ENCODE peak calls at places on chromosomes 2 and 18, in eight cellular contexts. H is fibroblast of the aortic adventitia; P is neuronal stem cell; F is GM23338; U is bronchial epithelial cell; Y is type B pancreatic cell; G is testis; C is activated CD4-positive, alpha-beta T cell treated with anti-CD3 and anti-CD28 coated beads for 24 hours. L is an unnamed sample.

GRCh38 chr2:674319-674985 is 2.8 kb downstream of the TMEM18 start:
- DNase-seq in P (no peak), F (no peak), C (no peak), Y (no peak), G (no peak), H (peak), U (no peak), L (no peak)

GRCh38 chr18:35231052-35231451 is 9.8 kb upstream of the ZNF397 start:
- DNase-seq in P (peak), Y (peak), U (peak), H (peak), G (peak), F (peak), C (peak), L (peak)

GRCh38 chr2:112181571-112182290 is 43.5 kb downstream of the FBLN7 start:
- DNase-seq in G (no peak), C (peak), P (no peak), H (no peak), Y (no peak), U (no peak), F (peak), L (no peak)

GRCh38 chr18:58313491-58314032 is 269.5 kb downstream of the NEDD4L start:
- DNase-seq in P (no peak), F (no peak), C (no peak), H (no peak), U (peak), Y (no peak), G (no peak), L (no peak)

GRCh38 chr2:12702661-12703121 is 14.0 kb upstream of the TRIB2 start:
- DNase-seq in U (peak), G (no peak), C (no peak), Y (no peak), F (no peak), H (peak), P (no peak), L (no peak)

GRCh38 chr2:69200107-69200520 is 186.9 kb downstream of the GFPT1 start:
- DNase-seq in C (no peak), U (no peak), F (no peak), G (peak), Y (no peak), H (peak), P (no peak), L (no peak)

GRCh38 chr2:194445226-194445625 is 1211.8 kb upstream of the SLC39A10 start:
- DNase-seq in H (no peak), U (no peak), G (no peak), Y (no peak), P (no peak), C (no peak), F (no peak), L (no peak)

GRCh38 chr2:8514748-8515389 is 167.0 kb upstream of the ID2 start:
- DNase-seq in P (no peak), U (no peak), G (no peak), H (no peak), Y (no peak), F (no peak), C (peak), L (no peak)

GRCh38 chr2:74738586-74738985 is 84.5 kb downstream of the SEMA4F start:
- DNase-seq in Y (no peak), P (no peak), H (no peak), G (no peak), F (no peak), C (no peak), U (no peak), L (no peak)

GRCh38 chr2:231369580-231370428 is 25.7 kb upstream of the B3GNT7 start:
- DNase-seq in P (no peak), F (peak), H (no peak), Y (no peak), G (no peak), U (no peak), C (no peak), L (no peak)

GRCh38 chr18:295756-296155 is 27.9 kb upstream of the THOC1 start:
- DNase-seq in F (no peak), U (no peak), P (no peak), G (no peak), H (peak), C (no peak), Y (no peak), L (no peak)

GRCh38 chr2:223944166-223944703 is 900 bp downstream of the WDFY1 start:
- DNase-seq in Y (peak), C (no peak), F (peak), P (peak), U (no peak), H (no peak), G (peak), L (peak)

GRCh38 chr2:10659898-10660568 is 29.7 kb downstream of the NOL10 start:
- DNase-seq in H (peak), C (peak), Y (no peak), U (peak), P (peak), F (peak), G (peak), L (peak)

GRCh38 chr2:26203906-26204305 is 31.0 kb downstream of the GAREM2 start:
- DNase-seq in G (no peak), Y (no peak), F (no peak), P (no peak), C (no peak), U (no peak), H (no peak), L (no peak)

GRCh38 chr2:222404126-222404891 is 20.0 kb upstream of the SGPP2 start:
- DNase-seq in F (no peak), C (no peak), H (no peak), G (peak), U (no peak), P (no peak), Y (no peak), L (no peak)

GRCh38 chr2:190842606-190843104 is 38.0 kb upstream of the GLS start:
- DNase-seq in H (no peak), F (no peak), Y (no peak), G (no peak), C (no peak), P (no peak), U (no peak), L (no peak)

GRCh38 chr2:218964041-218964771 is 4.7 kb downstream of the CDK5R2 start:
- DNase-seq in F (peak), U (peak), H (peak), C (no peak), P (no peak), G (no peak), Y (no peak), L (no peak)

GRCh38 chr18:11565716-11566115 is 43.7 kb upstream of the SLC35G4 start:
- DNase-seq in U (no peak), H (no peak), G (no peak), F (no peak), C (no peak), Y (no peak), P (no peak), L (no peak)

GRCh38 chr2:11175293-11175795 is 20.1 kb downstream of the SLC66A3 start:
- DNase-seq in Y (no peak), C (no peak), U (no peak), H (peak), F (no peak), P (no peak), G (no peak), L (no peak)

GRCh38 chr2:218716070-218716469 is 5.4 kb downstream of the TTLL4 start:
- DNase-seq in G (no peak), P (no peak), F (no peak), H (peak), U (peak), Y (no peak), C (no peak), L (no peak)

GRCh38 chr2:240840435-240841060 is 20.5 kb upstream of the KIF1A start:
- DNase-seq in F (peak), H (peak), P (peak), Y (no peak), G (peak), U (peak), C (no peak), L (peak)

GRCh38 chr2:189402932-189403331 is 38.3 kb upstream of the WDR75 start:
- DNase-seq in Y (no peak), F (no peak), H (peak), C (no peak), U (peak), G (no peak), P (no peak), L (no peak)

GRCh38 chr2:182713611-182714010 is 2.4 kb upstream of the DNAJC10 start:
- DNase-seq in U (no peak), Y (no peak), P (no peak), G (no peak), H (peak), F (no peak), C (no peak), L (no peak)

GRCh38 chr18:69895081-69896047 is 52.3 kb downstream of the CD226 start:
- DNase-seq in G (no peak), F (no peak), P (no peak), U (no peak), H (no peak), Y (no peak), C (no peak), L (no peak)

GRCh38 chr2:164009801-164010337 is 274.1 kb upstream of the FIGN start:
- DNase-seq in Y (no peak), G (no peak), H (no peak), U (no peak), F (no peak), P (no peak), C (no peak), L (no peak)

GRCh38 chr2:129233751-129234406 is 745.6 kb upstream of the RAB6C start:
- DNase-seq in G (peak), C (no peak), P (peak), Y (no peak), H (no peak), F (peak), U (peak), L (no peak)

GRCh38 chr2:109322111-109322510 is 193.1 kb downstream of the SH3RF3 start:
- DNase-seq in U (peak), H (peak), Y (no peak), F (no peak), C (no peak), P (no peak), G (peak), L (no peak)

GRCh38 chr18:50074404-50074803 is 120.5 kb downstream of the MYO5B start:
- DNase-seq in Y (no peak), U (no peak), G (no peak), P (no peak), C (no peak), F (peak), H (no peak), L (no peak)

GRCh38 chr18:47602273-47602897 is 328.1 kb downstream of the SMAD2 start:
- DNase-seq in P (no peak), U (no peak), G (no peak), F (no peak), C (no peak), Y (no peak), H (no peak), L (no peak)

GRCh38 chr18:80147037-80147417 is 38.0 kb downstream of the ADNP2 start:
- DNase-seq in G (no peak), C (no peak), F (no peak), U (no peak), H (peak), P (no peak), Y (no peak), L (no peak)

GRCh38 chr2:66489433-66489832 is 54.5 kb downstream of the MEIS1 start:
- DNase-seq in C (no peak), G (no peak), F (no peak), H (no peak), Y (no peak), U (no peak), P (no peak), L (peak)

GRCh38 chr2:30149513-30149912 is 2.7 kb downstream of the YPEL5 start:
- DNase-seq in G (no peak), U (no peak), Y (no peak), C (no peak), F (peak), H (no peak), P (no peak), L (peak)

GRCh38 chr18:1394426-1394825 is 489.8 kb downstream of the ADCYAP1 start:
- DNase-seq in U (no peak), Y (no peak), G (no peak), P (no peak), F (no peak), H (no peak), C (no peak), L (no peak)

GRCh38 chr2:69514406-69514805 is 77.2 kb upstream of the NFU1 start:
- DNase-seq in Y (no peak), P (peak), C (no peak), G (no peak), F (peak), U (no peak), H (peak), L (no peak)

GRCh38 chr18:32454667-32455066 is 16.0 kb downstream of the GAREM1 start:
- DNase-seq in P (no peak), Y (no peak), F (no peak), H (peak), G (no peak), U (peak), C (no peak), L (no peak)

GRCh38 chr2:48694143-48694542 is 61.4 kb downstream of the LHCGR start:
- DNase-seq in F (peak), Y (no peak), U (peak), P (peak), H (no peak), C (no peak), G (no peak), L (peak)

GRCh38 chr2:14661163-14661562 is 28.6 kb downstream of the LRATD1 start:
- DNase-seq in G (no peak), P (no peak), Y (no peak), H (no peak), C (no peak), F (peak), U (no peak), L (no peak)

GRCh38 chr2:170434900-170435640 is 257.1 kb downstream of the MYO3B start:
- DNase-seq in C (no peak), P (no peak), Y (no peak), H (no peak), F (no peak), G (no peak), U (no peak), L (no peak)